ENCODE peak calls at places on chromosomes 2 and 18, in ten cellular contexts. O is upper lobe of left lung, K is fibroblast of pulmonary artery, N is tibial nerve, V is A549, E is breast epithelium, G is Calu3, Q is DND-41, D is mesothelial cell of epicardium, X is cardiac fibroblast. I is an unnamed sample.

GRCh38 chr2:236176417-236176816 is 8.2 kb upstream of the GBX2 start:
- DNase-seq in E (no peak), O (no peak), N (no peak), G (peak; percentile 49), D (no peak), K (peak; percentile 48), Q (no peak), V (peak; percentile 75), X (peak; percentile 40), I (no peak)

GRCh38 chr2:38281095-38281742 is 95.9 kb downstream of the ATL2 start:
- DNase-seq in D (no peak), O (no peak), K (no peak), N (no peak), E (no peak), Q (no peak), X (no peak), V (no peak), G (no peak), I (no peak)

GRCh38 chr18:71136487-71136886 is 847.6 kb downstream of the SOCS6 start:
- DNase-seq in N (peak; percentile 22), Q (no peak), X (no peak), O (no peak), K (no peak), D (no peak), V (no peak), E (peak; percentile 61), G (no peak), I (no peak)

GRCh38 chr18:55261253-55261652 is 302.0 kb upstream of the CCDC68 start:
- DNase-seq in N (no peak), X (no peak), G (no peak), Q (no peak), V (no peak), K (no peak), D (no peak), E (no peak), O (no peak), I (no peak)

GRCh38 chr2:131154071-131154531 is 49.0 kb downstream of the PLEKHB2 start:
- DNase-seq in Q (peak; percentile 74), K (peak; percentile 62), X (peak; percentile 71), D (peak; percentile 71), E (no peak), V (peak; percentile 65), N (peak; percentile 20), O (peak; percentile 66), G (peak; percentile 73), I (peak; percentile 49)

GRCh38 chr18:77132369-77133050 is at the start of gene MBP:
- DNase-seq in N (peak; percentile 37), E (peak; percentile 75), G (peak; percentile 99), O (peak; percentile 93), D (peak; percentile 72), V (peak; percentile 45), X (no peak), Q (peak; percentile 57), K (no peak), I (peak; percentile 72)

GRCh38 chr2:229348135-229348534 is 77.0 kb upstream of the PID1 start:
- DNase-seq in E (no peak), N (no peak), O (no peak), D (no peak), V (peak; percentile 7), X (peak; percentile 38), Q (no peak), G (no peak), K (peak; percentile 43), I (no peak)

GRCh38 chr18:58762781-58763171 is 91.5 kb downstream of the MALT1 start:
- DNase-seq in G (no peak), X (no peak), D (peak; percentile 36), V (no peak), K (no peak), O (no peak), N (no peak), Q (no peak), E (no peak), I (no peak)

DNA sequence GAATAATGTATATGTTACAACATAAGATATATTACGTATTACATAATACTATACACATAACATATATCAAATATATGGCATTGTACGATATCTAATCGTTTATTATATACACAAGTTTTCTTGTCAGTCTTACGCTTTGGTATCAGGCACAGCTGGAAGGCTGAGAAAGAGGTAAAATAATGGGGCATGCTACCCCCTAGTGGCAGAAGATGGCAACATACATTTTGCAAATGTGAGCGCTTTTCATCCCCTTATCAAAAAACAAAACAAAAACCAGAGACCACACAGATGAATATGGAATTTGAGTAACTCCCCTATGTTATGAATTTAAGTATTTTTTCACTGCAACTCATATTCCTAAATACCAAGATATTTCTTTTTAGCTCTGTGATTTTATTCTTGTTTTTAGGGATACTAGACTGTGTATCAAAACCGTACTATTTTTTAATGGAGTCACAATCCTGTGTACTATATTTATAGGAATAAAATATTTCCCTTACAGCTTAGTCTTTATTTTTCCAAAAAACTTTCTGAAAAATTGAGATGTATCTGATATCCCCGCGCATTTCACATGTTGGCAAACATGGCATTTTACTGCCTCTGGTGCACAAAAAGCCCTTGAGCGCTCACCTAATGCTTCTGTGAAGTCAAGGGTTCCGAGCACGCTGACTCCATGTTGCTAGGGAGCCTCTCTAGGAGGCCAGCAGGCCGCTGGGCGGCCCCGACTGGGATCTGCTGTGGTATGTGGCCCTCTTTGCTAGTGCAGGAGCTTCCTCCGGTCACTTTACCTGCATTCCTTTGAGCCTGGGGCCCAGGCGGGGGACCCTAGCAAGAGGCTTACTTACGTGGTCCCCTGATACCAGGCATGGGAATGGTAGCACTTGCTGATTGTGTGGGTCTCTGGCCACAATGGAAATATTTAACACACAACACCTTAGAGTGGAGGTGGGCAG is 62.5 kb downstream of the SLC4A3 start:
- DNase-seq in N (peak; percentile 66), Q (peak; percentile 52), V (peak; percentile 58), E (no peak), D (peak; percentile 62), K (peak; percentile 83), O (peak; percentile 33), G (peak; percentile 75), X (peak; percentile 85), I (no peak)
- TF ChIP-seq CTCF in N (peak; percentile 66), Q (peak; percentile 81), V (peak; percentile 81), E (peak; percentile 69), D (peak; percentile 97), K (peak; percentile 83), O (peak; percentile 73), G (peak; percentile 68), X (peak; percentile 75), I (peak; percentile 57)

GRCh38 chr2:174599310-174599941 is 1.8 kb upstream of the WIPF1 start:
- DNase-seq in E (no peak), Q (no peak), D (no peak), N (no peak), O (no peak), K (no peak), G (no peak), X (no peak), V (no peak), I (no peak)

GRCh38 chr2:174596994-174597346 is 634 bp downstream of the WIPF1 start:
- DNase-seq in O (no peak), K (no peak), N (no peak), E (no peak), D (no peak), X (no peak), V (no peak), Q (peak; percentile 24), G (no peak), I (no peak)

GRCh38 chr2:174595904-174596397 is 1.7 kb downstream of the WIPF1 start:
- DNase-seq in G (no peak), V (no peak), O (no peak), K (no peak), E (no peak), Q (no peak), N (no peak), X (no peak), D (no peak), I (no peak)

GRCh38 chr2:174595415-174595814 is 2.2 kb downstream of the WIPF1 start:
- DNase-seq in X (no peak), O (no peak), G (no peak), N (no peak), Q (no peak), E (no peak), K (no peak), V (no peak), D (no peak), I (no peak)

DNA sequence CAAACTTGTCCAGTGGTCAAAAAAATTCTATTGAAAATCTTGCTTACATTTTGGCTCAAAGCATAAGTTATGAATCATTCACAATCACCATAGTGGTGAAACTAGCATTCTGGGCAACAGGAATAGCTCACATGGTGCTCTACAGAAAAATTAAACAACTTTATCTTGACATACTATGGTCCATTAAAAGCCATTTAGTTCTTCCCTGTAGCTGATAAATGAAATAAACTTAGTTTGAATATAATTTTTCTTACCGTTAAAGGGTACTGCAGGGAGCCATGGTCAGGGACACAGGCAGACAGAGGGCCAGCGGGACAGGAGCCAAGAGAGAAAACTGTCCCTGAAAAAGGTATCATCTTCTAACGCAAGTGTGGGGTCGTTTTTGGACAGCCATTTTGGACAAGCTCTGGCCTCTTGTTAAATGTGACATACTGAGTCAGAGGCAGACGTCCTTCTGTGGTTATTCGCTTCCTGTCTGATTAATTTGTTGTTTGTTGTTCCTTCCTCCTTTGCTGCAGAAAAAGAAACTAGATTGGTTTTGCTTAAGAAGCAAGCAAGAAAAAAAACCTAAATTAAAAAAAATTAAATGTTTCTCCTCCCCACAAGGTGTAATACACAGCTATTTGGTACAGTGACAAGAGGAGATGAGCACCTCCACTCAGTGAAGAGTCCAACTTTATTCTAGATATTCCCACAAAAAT is at the start of gene WIPF1:
- DNase-seq in G (no peak), D (no peak), Q (peak; percentile 60), K (peak; percentile 82), E (no peak), V (no peak), X (peak; percentile 79), N (no peak), O (peak; percentile 64), I (no peak)
- TF ChIP-seq CTCF in G (no peak), D (no peak), Q (no peak), K (no peak), E (no peak), V (no peak), X (no peak), N (no peak), O (no peak), I (no peak)

GRCh38 chr2:119419065-119419464 is 12.6 kb upstream of the TMEM37 start:
- DNase-seq in K (no peak), G (no peak), V (no peak), N (no peak), O (no peak), Q (no peak), E (no peak), X (no peak), D (no peak), I (no peak)

GRCh38 chr2:119416299-119416923 is 15.2 kb upstream of the TMEM37 start:
- DNase-seq in G (no peak), V (no peak), X (no peak), E (no peak), N (no peak), D (no peak), K (no peak), Q (no peak), O (no peak), I (no peak)

GRCh38 chr2:119417898-119418297 is 13.8 kb upstream of the TMEM37 start:
- DNase-seq in E (no peak), Q (no peak), N (no peak), G (no peak), D (no peak), K (no peak), V (no peak), X (no peak), O (no peak), I (no peak)

GRCh38 chr2:119414894-119415293 is 16.8 kb upstream of the TMEM37 start:
- DNase-seq in D (no peak), O (no peak), V (no peak), N (no peak), K (no peak), G (no peak), Q (no peak), X (no peak), E (no peak), I (no peak)

GRCh38 chr2:119415630-119416029 is 16.0 kb upstream of the TMEM37 start:
- DNase-seq in V (no peak), E (no peak), N (no peak), Q (no peak), D (no peak), K (no peak), O (no peak), X (no peak), G (no peak), I (no peak)
- TF ChIP-seq CTCF in V (no peak), E (no peak), N (no peak), Q (no peak), D (no peak), K (no peak), O (no peak), X (no peak), G (no peak), I (no peak)

GRCh38 chr18:75638223-75638596 is 210.7 kb upstream of the SMIM21 start:
- DNase-seq in G (no peak), Q (no peak), D (no peak), K (peak; percentile 62), X (peak; percentile 69), V (no peak), N (peak; percentile 13), O (no peak), E (no peak), I (no peak)
- TF ChIP-seq CTCF in G (no peak), Q (no peak), D (no peak), K (peak; percentile 31), X (peak; percentile 34), V (no peak), N (no peak), O (no peak), E (no peak), I (no peak)